ENCODE peak calls at places on chromosomes 7 and 10, in seven cellular contexts. X is IMR-90, V is neuronal stem cell, K is H9, R is mesendoderm, M is trophoblast cell, B is mesenchymal stem cell. G is an unnamed sample.

GRCh38 chr7:91436655-91437054 is 172.4 kb downstream of the FZD1 start:
- DNase-seq in X (no peak), V (no peak), K (no peak), R (no peak), M (no peak), B (no peak), G (no peak)

GRCh38 chr7:90825779-90826178 is 229.7 kb downstream of the CDK14 start:
- DNase-seq in X (peak; percentile 80), V (no peak), K (no peak), R (no peak), M (no peak), B (no peak), G (no peak)

GRCh38 chr7:158741294-158741666 is 36.7 kb upstream of the NCAPG2 start:
- DNase-seq in X (no peak), V (no peak), K (no peak), R (no peak), M (no peak), B (no peak), G (no peak)

GRCh38 chr7:20895563-20895962 is 108.9 kb upstream of the SP8 start:
- DNase-seq in X (no peak), V (no peak), K (no peak), R (no peak), M (no peak), B (peak; percentile 58), G (no peak)

GRCh38 chr7:127821146-127821545 is 169.2 kb downstream of the SND1 start:
- DNase-seq in X (no peak), V (no peak), K (no peak), R (peak; percentile 52), M (peak; percentile 46), B (no peak), G (no peak)

GRCh38 chr7:131231381-131232220 is 96.1 kb upstream of the MKLN1 start:
- DNase-seq in X (peak; percentile 79), V (no peak), K (no peak), R (peak; percentile 61), M (no peak), B (peak; percentile 80), G (no peak)

GRCh38 chr7:148877517-148877916 is 6.6 kb downstream of the EZH2 start:
- DNase-seq in X (no peak), V (no peak), K (no peak), R (peak; percentile 78), M (no peak), B (no peak), G (no peak)

GRCh38 chr7:95669513-95669912 is 73.2 kb upstream of the PDK4 start:
- DNase-seq in X (no peak), V (no peak), K (no peak), R (no peak), M (no peak), B (no peak), G (no peak)

GRCh38 chr10:3848768-3849643 is 64.0 kb upstream of the KLF6 start:
- DNase-seq in X (peak; percentile 86), V (no peak), K (no peak), R (no peak), M (peak; percentile 36), B (no peak), G (no peak)

GRCh38 chr7:125465527-125465926 is 535.9 kb upstream of the POT1 start:
- DNase-seq in X (no peak), V (no peak), K (no peak), R (no peak), M (no peak), B (peak; percentile 19), G (no peak)

GRCh38 chr7:157500171-157500960 is 163.6 kb downstream of the DNAJB6 start:
- DNase-seq in X (no peak), V (no peak), K (peak; percentile 33), R (no peak), M (no peak), B (no peak), G (peak; percentile 41)

GRCh38 chr10:28291881-28292297 is 11.0 kb downstream of the MPP7 start:
- DNase-seq in X (peak; percentile 93), V (no peak), K (no peak), R (no peak), M (peak; percentile 90), B (peak; percentile 63), G (no peak)

GRCh38 chr7:105268056-105268455 is 120.7 kb downstream of the SRPK2 start:
- DNase-seq in X (peak; percentile 87), V (no peak), K (no peak), R (no peak), M (peak; percentile 58), B (peak; percentile 77), G (no peak)

GRCh38 chr7:117715784-117716445 is 157.3 kb downstream of the CTTNBP2 start:
- DNase-seq in X (peak; percentile 75), V (peak; percentile 27), K (peak; percentile 56), R (peak; percentile 81), M (peak; percentile 46), B (peak; percentile 77), G (peak; percentile 52)

GRCh38 chr7:28726563-28726962 is 231.6 kb downstream of the TRIL start:
- DNase-seq in X (no peak), V (no peak), K (no peak), R (no peak), M (no peak), B (no peak), G (no peak)

GRCh38 chr7:48421357-48421756 is 250.1 kb downstream of the ABCA13 start:
- DNase-seq in X (peak; percentile 53), V (no peak), K (no peak), R (peak; percentile 52), M (no peak), B (peak; percentile 6), G (no peak)

GRCh38 chr7:40092152-40092551 is 42.3 kb downstream of the MPLKIP start:
- DNase-seq in X (no peak), V (no peak), K (no peak), R (no peak), M (no peak), B (no peak), G (no peak)

GRCh38 chr10:94220717-94221116 is 142.0 kb downstream of the NOC3L start:
- DNase-seq in X (no peak), V (no peak), K (no peak), R (no peak), M (no peak), B (no peak), G (no peak)

GRCh38 chr7:94133460-94133859 is 129.3 kb upstream of the BET1 start:
- DNase-seq in X (no peak), V (no peak), K (no peak), R (peak; percentile 16), M (no peak), B (peak; percentile 32), G (no peak)

GRCh38 chr10:100007239-100008141 is 2.3 kb downstream of the DNMBP start:
- DNase-seq in X (no peak), V (no peak), K (no peak), R (no peak), M (no peak), B (peak; percentile 26), G (no peak)
- H3K9ac ChIP-seq in X (no peak overlapping the region), V (peak overlapping the region; percentile 50), K (no peak overlapping the region), R (no peak overlapping the region), M (peak overlapping the region; percentile 20), B (peak overlapping the region; percentile 94), G (no peak overlapping the region)

GRCh38 chr10:110576220-110576619 is 8.7 kb downstream of the SMC3 start:
- DNase-seq in X (peak; percentile 85), V (no peak), K (no peak), R (no peak), M (no peak), B (peak; percentile 7), G (no peak)

GRCh38 chr10:110572862-110573261 is 5.4 kb downstream of the SMC3 start:
- DNase-seq in X (no peak), V (no peak), K (no peak), R (no peak), M (no peak), B (no peak), G (no peak)

GRCh38 chr10:110571093-110571743 is 3.7 kb downstream of the SMC3 start:
- DNase-seq in X (no peak), V (no peak), K (no peak), R (no peak), M (no peak), B (no peak), G (no peak)

GRCh38 chr10:110574420-110574819 is 6.9 kb downstream of the SMC3 start:
- DNase-seq in X (no peak), V (no peak), K (no peak), R (no peak), M (no peak), B (no peak), G (no peak)

DNA sequence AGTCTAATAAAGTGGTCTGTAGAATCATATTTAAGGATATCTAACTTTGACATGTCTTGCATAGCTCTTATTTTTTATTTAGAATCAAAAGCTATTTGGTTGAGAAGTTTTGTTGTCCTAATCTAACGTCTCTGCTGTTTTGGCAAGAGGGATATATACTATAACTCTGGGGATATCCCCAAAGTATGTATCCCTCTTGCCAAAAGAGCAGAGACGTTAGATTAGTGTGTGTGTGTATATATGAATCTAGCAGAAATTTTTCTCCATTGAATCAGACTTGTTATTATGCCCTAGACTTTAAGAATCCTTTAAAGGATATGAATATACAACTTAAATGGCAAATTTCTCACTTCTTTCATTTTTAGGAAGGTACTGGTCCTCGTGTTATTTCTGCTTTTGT is 9.6 kb downstream of the SMC3 start:
- DNase-seq in X (peak; percentile 79), V (no peak), K (no peak), R (no peak), M (no peak), B (no peak), G (no peak)
- H3K23ac ChIP-seq in X (no peak overlapping the region), V (no peak overlapping the region), K (no peak overlapping the region), R (no peak overlapping the region), M (no peak overlapping the region), B (no peak overlapping the region), G (no peak overlapping the region)

GRCh38 chr7:134828361-134828760 is 48.9 kb downstream of the CALD1 start:
- DNase-seq in X (peak; percentile 51), V (no peak), K (no peak), R (no peak), M (no peak), B (no peak), G (no peak)

GRCh38 chr7:134823400-134823799 is 44.0 kb downstream of the CALD1 start:
- DNase-seq in X (peak; percentile 92), V (no peak), K (no peak), R (no peak), M (no peak), B (peak; percentile 68), G (no peak)

GRCh38 chr7:134827436-134827835 is 48.0 kb downstream of the CALD1 start:
- DNase-seq in X (no peak), V (no peak), K (no peak), R (no peak), M (no peak), B (no peak), G (no peak)

GRCh38 chr7:134827889-134828288 is 48.5 kb downstream of the CALD1 start:
- DNase-seq in X (peak; percentile 84), V (no peak), K (no peak), R (no peak), M (no peak), B (peak; percentile 75), G (no peak)

GRCh38 chr7:134826105-134826504 is 46.7 kb downstream of the CALD1 start:
- DNase-seq in X (peak; percentile 91), V (no peak), K (no peak), R (no peak), M (no peak), B (peak; percentile 88), G (no peak)
- H3K9ac ChIP-seq in X (no peak overlapping the region), V (no peak overlapping the region), K (no peak overlapping the region), R (no peak overlapping the region), M (no peak overlapping the region), B (peak overlapping the region; percentile 57), G (no peak overlapping the region)

DNA sequence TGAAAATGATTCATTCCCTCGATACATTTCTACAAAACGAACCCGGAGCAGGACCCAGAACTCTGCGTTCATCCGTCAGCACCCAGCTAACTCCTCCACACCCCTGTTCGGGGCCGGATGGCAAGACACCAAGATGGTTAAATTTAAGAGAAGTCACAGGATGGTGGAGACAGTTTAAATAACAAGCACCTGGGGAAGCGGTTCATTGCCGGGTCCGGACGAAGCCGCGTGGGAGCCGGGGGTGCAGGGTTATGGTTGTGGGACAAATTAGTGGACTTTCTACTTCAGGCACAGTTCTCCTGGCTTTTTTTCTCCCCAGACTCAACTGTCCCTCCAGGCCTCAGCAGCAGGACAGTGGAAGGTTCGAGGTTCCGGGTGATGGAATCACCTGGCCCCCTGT is 45.4 kb downstream of the ASB13 start:
- DNase-seq in X (no peak), V (no peak), K (no peak), R (no peak), M (no peak), B (no peak), G (no peak)
- H3K23ac ChIP-seq in X (no peak overlapping the region), V (no peak overlapping the region), K (no peak overlapping the region), R (no peak overlapping the region), M (no peak overlapping the region), B (no peak overlapping the region), G (no peak overlapping the region)